ENCODE peak calls at places on chromosomes 13 and 19, in ten cellular contexts. One of them, this sample, is unnamed.

GRCh38 chr19:35851213-35852028 is 883 bp downstream of the NPHS1 start:
- DNase-seq in activated T-helper 1 cell treated with Interleukin-2 at 50 U/mL for 16 hours: no peak
- DNase-seq in GM10248: no peak
- DNase-seq in skeletal muscle cell: no peak
- DNase-seq in GM03348: no peak
- DNase-seq in stimulated activated CD8-positive, alpha-beta memory T cell treated with anti-CD3 and anti-CD28 coated beads, Interleukin-7, amount 100 ng/mL, for 4 hours: no peak
- DNase-seq in smooth muscle cell of the brain vasculature: no peak
- DNase-seq in NCI-H510A treated with DMSO at 0.1 percent for 48 hours: peak; percentile 4
- DNase-seq in COR-L47: no peak
- DNase-seq in spleen: no peak
- DNase-seq in this sample: peak; percentile 78

GRCh38 chr13:95349267-95349666 is 48.0 kb upstream of the ABCC4 start:
- DNase-seq in activated T-helper 1 cell treated with Interleukin-2 at 50 U/mL for 16 hours: no peak
- DNase-seq in GM10248: no peak
- DNase-seq in skeletal muscle cell: no peak
- DNase-seq in GM03348: no peak
- DNase-seq in stimulated activated CD8-positive, alpha-beta memory T cell treated with anti-CD3 and anti-CD28 coated beads, Interleukin-7, amount 100 ng/mL, for 4 hours: no peak
- DNase-seq in smooth muscle cell of the brain vasculature: no peak
- DNase-seq in NCI-H510A treated with DMSO at 0.1 percent for 48 hours: no peak
- DNase-seq in COR-L47: no peak
- DNase-seq in spleen: no peak
- DNase-seq in this sample: no peak

GRCh38 chr19:18141031-18141430 is 11.9 kb upstream of the PIK3R2 start:
- DNase-seq in activated T-helper 1 cell treated with Interleukin-2 at 50 U/mL for 16 hours: no peak
- DNase-seq in GM10248: no peak
- DNase-seq in skeletal muscle cell: no peak
- DNase-seq in GM03348: no peak
- DNase-seq in stimulated activated CD8-positive, alpha-beta memory T cell treated with anti-CD3 and anti-CD28 coated beads, Interleukin-7, amount 100 ng/mL, for 4 hours: no peak
- DNase-seq in smooth muscle cell of the brain vasculature: no peak
- DNase-seq in NCI-H510A treated with DMSO at 0.1 percent for 48 hours: no peak
- DNase-seq in COR-L47: no peak
- DNase-seq in spleen: no peak
- DNase-seq in this sample: no peak

GRCh38 chr19:34351382-34351802 is 13.6 kb upstream of the GPI start:
- DNase-seq in activated T-helper 1 cell treated with Interleukin-2 at 50 U/mL for 16 hours: no peak
- DNase-seq in GM10248: no peak
- DNase-seq in skeletal muscle cell: no peak
- DNase-seq in GM03348: no peak
- DNase-seq in stimulated activated CD8-positive, alpha-beta memory T cell treated with anti-CD3 and anti-CD28 coated beads, Interleukin-7, amount 100 ng/mL, for 4 hours: no peak
- DNase-seq in smooth muscle cell of the brain vasculature: no peak
- DNase-seq in NCI-H510A treated with DMSO at 0.1 percent for 48 hours: no peak
- DNase-seq in COR-L47: peak; percentile 77
- DNase-seq in spleen: no peak
- DNase-seq in this sample: no peak

GRCh38 chr13:94073006-94073744 is 406.3 kb downstream of the DCT start:
- DNase-seq in activated T-helper 1 cell treated with Interleukin-2 at 50 U/mL for 16 hours: no peak
- DNase-seq in GM10248: no peak
- DNase-seq in skeletal muscle cell: peak; percentile 78
- DNase-seq in GM03348: peak; percentile 73
- DNase-seq in stimulated activated CD8-positive, alpha-beta memory T cell treated with anti-CD3 and anti-CD28 coated beads, Interleukin-7, amount 100 ng/mL, for 4 hours: no peak
- DNase-seq in smooth muscle cell of the brain vasculature: no peak
- DNase-seq in NCI-H510A treated with DMSO at 0.1 percent for 48 hours: peak; percentile 50
- DNase-seq in COR-L47: no peak
- DNase-seq in spleen: no peak
- DNase-seq in this sample: no peak

GRCh38 chr19:36605839-36606478 is 846 bp downstream of the ZNF382 start:
- DNase-seq in activated T-helper 1 cell treated with Interleukin-2 at 50 U/mL for 16 hours: no peak
- DNase-seq in GM10248: peak; percentile 43
- DNase-seq in skeletal muscle cell: no peak
- DNase-seq in GM03348: no peak
- DNase-seq in stimulated activated CD8-positive, alpha-beta memory T cell treated with anti-CD3 and anti-CD28 coated beads, Interleukin-7, amount 100 ng/mL, for 4 hours: no peak
- DNase-seq in smooth muscle cell of the brain vasculature: no peak
- DNase-seq in NCI-H510A treated with DMSO at 0.1 percent for 48 hours: no peak
- DNase-seq in COR-L47: no peak
- DNase-seq in spleen: no peak
- DNase-seq in this sample: no peak

GRCh38 chr19:40663712-40664692 is 26.4 kb downstream of the NUMBL start:
- DNase-seq in activated T-helper 1 cell treated with Interleukin-2 at 50 U/mL for 16 hours: no peak
- DNase-seq in GM10248: peak; percentile 42
- DNase-seq in skeletal muscle cell: no peak
- DNase-seq in GM03348: peak; percentile 48
- DNase-seq in stimulated activated CD8-positive, alpha-beta memory T cell treated with anti-CD3 and anti-CD28 coated beads, Interleukin-7, amount 100 ng/mL, for 4 hours: no peak
- DNase-seq in smooth muscle cell of the brain vasculature: no peak
- DNase-seq in NCI-H510A treated with DMSO at 0.1 percent for 48 hours: no peak
- DNase-seq in COR-L47: no peak
- DNase-seq in spleen: peak; percentile 70
- DNase-seq in this sample: no peak

GRCh38 chr19:30880551-30880950 is 468.7 kb downstream of the TSHZ3 start:
- DNase-seq in activated T-helper 1 cell treated with Interleukin-2 at 50 U/mL for 16 hours: no peak
- DNase-seq in GM10248: no peak
- DNase-seq in skeletal muscle cell: no peak
- DNase-seq in GM03348: no peak
- DNase-seq in stimulated activated CD8-positive, alpha-beta memory T cell treated with anti-CD3 and anti-CD28 coated beads, Interleukin-7, amount 100 ng/mL, for 4 hours: no peak
- DNase-seq in smooth muscle cell of the brain vasculature: no peak
- DNase-seq in NCI-H510A treated with DMSO at 0.1 percent for 48 hours: no peak
- DNase-seq in COR-L47: no peak
- DNase-seq in spleen: no peak
- DNase-seq in this sample: no peak

GRCh38 chr13:40469581-40470282 is 196.7 kb downstream of the FOXO1 start:
- DNase-seq in activated T-helper 1 cell treated with Interleukin-2 at 50 U/mL for 16 hours: no peak
- DNase-seq in GM10248: no peak
- DNase-seq in skeletal muscle cell: no peak
- DNase-seq in GM03348: no peak
- DNase-seq in stimulated activated CD8-positive, alpha-beta memory T cell treated with anti-CD3 and anti-CD28 coated beads, Interleukin-7, amount 100 ng/mL, for 4 hours: no peak
- DNase-seq in smooth muscle cell of the brain vasculature: no peak
- DNase-seq in NCI-H510A treated with DMSO at 0.1 percent for 48 hours: no peak
- DNase-seq in COR-L47: no peak
- DNase-seq in spleen: no peak
- DNase-seq in this sample: no peak

GRCh38 chr13:102286326-102286725 is 115.5 kb downstream of the FGF14 start:
- DNase-seq in activated T-helper 1 cell treated with Interleukin-2 at 50 U/mL for 16 hours: no peak
- DNase-seq in GM10248: no peak
- DNase-seq in skeletal muscle cell: peak; percentile 94
- DNase-seq in GM03348: peak; percentile 9
- DNase-seq in stimulated activated CD8-positive, alpha-beta memory T cell treated with anti-CD3 and anti-CD28 coated beads, Interleukin-7, amount 100 ng/mL, for 4 hours: no peak
- DNase-seq in smooth muscle cell of the brain vasculature: no peak
- DNase-seq in NCI-H510A treated with DMSO at 0.1 percent for 48 hours: no peak
- DNase-seq in COR-L47: no peak
- DNase-seq in spleen: no peak
- DNase-seq in this sample: no peak

GRCh38 chr13:104534847-104535246 is 1468.6 kb upstream of the SLC10A2 start:
- DNase-seq in activated T-helper 1 cell treated with Interleukin-2 at 50 U/mL for 16 hours: no peak
- DNase-seq in GM10248: no peak
- DNase-seq in skeletal muscle cell: no peak
- DNase-seq in GM03348: no peak
- DNase-seq in stimulated activated CD8-positive, alpha-beta memory T cell treated with anti-CD3 and anti-CD28 coated beads, Interleukin-7, amount 100 ng/mL, for 4 hours: no peak
- DNase-seq in smooth muscle cell of the brain vasculature: no peak
- DNase-seq in NCI-H510A treated with DMSO at 0.1 percent for 48 hours: no peak
- DNase-seq in COR-L47: no peak
- DNase-seq in spleen: no peak
- DNase-seq in this sample: no peak

GRCh38 chr13:24905242-24905641 is 141.3 kb downstream of the RNF17 start:
- DNase-seq in activated T-helper 1 cell treated with Interleukin-2 at 50 U/mL for 16 hours: no peak
- DNase-seq in GM10248: no peak
- DNase-seq in skeletal muscle cell: no peak
- DNase-seq in GM03348: peak; percentile 23
- DNase-seq in stimulated activated CD8-positive, alpha-beta memory T cell treated with anti-CD3 and anti-CD28 coated beads, Interleukin-7, amount 100 ng/mL, for 4 hours: no peak
- DNase-seq in smooth muscle cell of the brain vasculature: no peak
- DNase-seq in NCI-H510A treated with DMSO at 0.1 percent for 48 hours: no peak
- DNase-seq in COR-L47: no peak
- DNase-seq in spleen: no peak
- DNase-seq in this sample: no peak

GRCh38 chr19:44990966-44991365 is 10.3 kb upstream of the RELB start:
- DNase-seq in activated T-helper 1 cell treated with Interleukin-2 at 50 U/mL for 16 hours: no peak
- DNase-seq in GM10248: no peak
- DNase-seq in skeletal muscle cell: no peak
- DNase-seq in GM03348: no peak
- DNase-seq in stimulated activated CD8-positive, alpha-beta memory T cell treated with anti-CD3 and anti-CD28 coated beads, Interleukin-7, amount 100 ng/mL, for 4 hours: no peak
- DNase-seq in smooth muscle cell of the brain vasculature: no peak
- DNase-seq in NCI-H510A treated with DMSO at 0.1 percent for 48 hours: no peak
- DNase-seq in COR-L47: no peak
- DNase-seq in spleen: no peak
- DNase-seq in this sample: no peak

GRCh38 chr19:49294401-49294800 is 30.6 kb downstream of the SLC6A16 start:
- DNase-seq in activated T-helper 1 cell treated with Interleukin-2 at 50 U/mL for 16 hours: no peak
- DNase-seq in GM10248: no peak
- DNase-seq in skeletal muscle cell: no peak
- DNase-seq in GM03348: no peak
- DNase-seq in stimulated activated CD8-positive, alpha-beta memory T cell treated with anti-CD3 and anti-CD28 coated beads, Interleukin-7, amount 100 ng/mL, for 4 hours: no peak
- DNase-seq in smooth muscle cell of the brain vasculature: no peak
- DNase-seq in NCI-H510A treated with DMSO at 0.1 percent for 48 hours: no peak
- DNase-seq in COR-L47: no peak
- DNase-seq in spleen: no peak
- DNase-seq in this sample: no peak

GRCh38 chr13:99228737-99229691 is 28.4 kb downstream of the UBAC2 start:
- DNase-seq in activated T-helper 1 cell treated with Interleukin-2 at 50 U/mL for 16 hours: no peak
- DNase-seq in GM10248: peak; percentile 72
- DNase-seq in skeletal muscle cell: peak; percentile 7
- DNase-seq in GM03348: peak; percentile 80
- DNase-seq in stimulated activated CD8-positive, alpha-beta memory T cell treated with anti-CD3 and anti-CD28 coated beads, Interleukin-7, amount 100 ng/mL, for 4 hours: no peak
- DNase-seq in smooth muscle cell of the brain vasculature: no peak
- DNase-seq in NCI-H510A treated with DMSO at 0.1 percent for 48 hours: no peak
- DNase-seq in COR-L47: no peak
- DNase-seq in spleen: no peak
- DNase-seq in this sample: no peak

GRCh38 chr13:67099494-67099893 is 130.6 kb downstream of the PCDH9 start:
- DNase-seq in activated T-helper 1 cell treated with Interleukin-2 at 50 U/mL for 16 hours: no peak
- DNase-seq in GM10248: no peak
- DNase-seq in skeletal muscle cell: no peak
- DNase-seq in GM03348: no peak
- DNase-seq in stimulated activated CD8-positive, alpha-beta memory T cell treated with anti-CD3 and anti-CD28 coated beads, Interleukin-7, amount 100 ng/mL, for 4 hours: no peak
- DNase-seq in smooth muscle cell of the brain vasculature: no peak
- DNase-seq in NCI-H510A treated with DMSO at 0.1 percent for 48 hours: no peak
- DNase-seq in COR-L47: no peak
- DNase-seq in spleen: no peak
- DNase-seq in this sample: no peak

GRCh38 chr13:36480726-36481485 is 48.6 kb downstream of the CCNA1 start:
- DNase-seq in activated T-helper 1 cell treated with Interleukin-2 at 50 U/mL for 16 hours: no peak
- DNase-seq in GM10248: no peak
- DNase-seq in skeletal muscle cell: no peak
- DNase-seq in GM03348: no peak
- DNase-seq in stimulated activated CD8-positive, alpha-beta memory T cell treated with anti-CD3 and anti-CD28 coated beads, Interleukin-7, amount 100 ng/mL, for 4 hours: no peak
- DNase-seq in smooth muscle cell of the brain vasculature: no peak
- DNase-seq in NCI-H510A treated with DMSO at 0.1 percent for 48 hours: no peak
- DNase-seq in COR-L47: no peak
- DNase-seq in spleen: no peak
- DNase-seq in this sample: no peak

GRCh38 chr13:112916296-112916695 is 52.7 kb upstream of the MCF2L start:
- DNase-seq in activated T-helper 1 cell treated with Interleukin-2 at 50 U/mL for 16 hours: no peak
- DNase-seq in GM10248: no peak
- DNase-seq in skeletal muscle cell: no peak
- DNase-seq in GM03348: no peak
- DNase-seq in stimulated activated CD8-positive, alpha-beta memory T cell treated with anti-CD3 and anti-CD28 coated beads, Interleukin-7, amount 100 ng/mL, for 4 hours: no peak
- DNase-seq in smooth muscle cell of the brain vasculature: no peak
- DNase-seq in NCI-H510A treated with DMSO at 0.1 percent for 48 hours: no peak
- DNase-seq in COR-L47: no peak
- DNase-seq in spleen: no peak
- DNase-seq in this sample: no peak

GRCh38 chr13:110957181-110957884 is 42.5 kb upstream of the ANKRD10 start:
- DNase-seq in activated T-helper 1 cell treated with Interleukin-2 at 50 U/mL for 16 hours: no peak
- DNase-seq in GM10248: no peak
- DNase-seq in skeletal muscle cell: no peak
- DNase-seq in GM03348: no peak
- DNase-seq in stimulated activated CD8-positive, alpha-beta memory T cell treated with anti-CD3 and anti-CD28 coated beads, Interleukin-7, amount 100 ng/mL, for 4 hours: no peak
- DNase-seq in smooth muscle cell of the brain vasculature: no peak
- DNase-seq in NCI-H510A treated with DMSO at 0.1 percent for 48 hours: no peak
- DNase-seq in COR-L47: no peak
- DNase-seq in spleen: no peak
- DNase-seq in this sample: no peak

GRCh38 chr13:108195146-108195545 is 20.2 kb downstream of the LIG4 start:
- DNase-seq in activated T-helper 1 cell treated with Interleukin-2 at 50 U/mL for 16 hours: no peak
- DNase-seq in GM10248: no peak
- DNase-seq in skeletal muscle cell: peak; percentile 29
- DNase-seq in GM03348: no peak
- DNase-seq in stimulated activated CD8-positive, alpha-beta memory T cell treated with anti-CD3 and anti-CD28 coated beads, Interleukin-7, amount 100 ng/mL, for 4 hours: no peak
- DNase-seq in smooth muscle cell of the brain vasculature: no peak
- DNase-seq in NCI-H510A treated with DMSO at 0.1 percent for 48 hours: no peak
- DNase-seq in COR-L47: no peak
- DNase-seq in spleen: no peak
- DNase-seq in this sample: no peak

GRCh38 chr13:54210397-54211050 is 1181.9 kb downstream of the OLFM4 start:
- DNase-seq in activated T-helper 1 cell treated with Interleukin-2 at 50 U/mL for 16 hours: no peak
- DNase-seq in GM10248: no peak
- DNase-seq in skeletal muscle cell: no peak
- DNase-seq in GM03348: no peak
- DNase-seq in stimulated activated CD8-positive, alpha-beta memory T cell treated with anti-CD3 and anti-CD28 coated beads, Interleukin-7, amount 100 ng/mL, for 4 hours: no peak
- DNase-seq in smooth muscle cell of the brain vasculature: no peak
- DNase-seq in NCI-H510A treated with DMSO at 0.1 percent for 48 hours: no peak
- DNase-seq in COR-L47: no peak
- DNase-seq in spleen: no peak
- DNase-seq in this sample: no peak

GRCh38 chr13:50156140-50156539 is 140.9 kb downstream of the KCNRG start:
- DNase-seq in activated T-helper 1 cell treated with Interleukin-2 at 50 U/mL for 16 hours: no peak
- DNase-seq in GM10248: no peak
- DNase-seq in skeletal muscle cell: peak; percentile 29
- DNase-seq in GM03348: peak; percentile 72
- DNase-seq in stimulated activated CD8-positive, alpha-beta memory T cell treated with anti-CD3 and anti-CD28 coated beads, Interleukin-7, amount 100 ng/mL, for 4 hours: no peak
- DNase-seq in smooth muscle cell of the brain vasculature: no peak
- DNase-seq in NCI-H510A treated with DMSO at 0.1 percent for 48 hours: no peak
- DNase-seq in COR-L47: no peak
- DNase-seq in spleen: no peak
- DNase-seq in this sample: no peak

GRCh38 chr13:28494537-28494860 is 429 bp downstream of the FLT1 start:
- DNase-seq in activated T-helper 1 cell treated with Interleukin-2 at 50 U/mL for 16 hours: no peak
- DNase-seq in GM10248: peak; percentile 42
- DNase-seq in skeletal muscle cell: no peak
- DNase-seq in GM03348: peak; percentile 36
- DNase-seq in stimulated activated CD8-positive, alpha-beta memory T cell treated with anti-CD3 and anti-CD28 coated beads, Interleukin-7, amount 100 ng/mL, for 4 hours: no peak
- DNase-seq in smooth muscle cell of the brain vasculature: no peak
- DNase-seq in NCI-H510A treated with DMSO at 0.1 percent for 48 hours: no peak
- DNase-seq in COR-L47: no peak
- DNase-seq in spleen: no peak
- DNase-seq in this sample: peak; percentile 76

GRCh38 chr19:56476671-56477428 is at the start of gene ZNF667:
- DNase-seq in activated T-helper 1 cell treated with Interleukin-2 at 50 U/mL for 16 hours: no peak
- DNase-seq in GM10248: no peak
- DNase-seq in skeletal muscle cell: peak; percentile 16
- DNase-seq in GM03348: peak; percentile 25
- DNase-seq in stimulated activated CD8-positive, alpha-beta memory T cell treated with anti-CD3 and anti-CD28 coated beads, Interleukin-7, amount 100 ng/mL, for 4 hours: peak; percentile 45
- DNase-seq in smooth muscle cell of the brain vasculature: no peak
- DNase-seq in NCI-H510A treated with DMSO at 0.1 percent for 48 hours: no peak
- DNase-seq in COR-L47: no peak
- DNase-seq in spleen: peak; percentile 74
- DNase-seq in this sample: peak; percentile 71

GRCh38 chr19:8441725-8442544 is 2.8 kb upstream of the HNRNPM start:
- DNase-seq in activated T-helper 1 cell treated with Interleukin-2 at 50 U/mL for 16 hours: no peak
- DNase-seq in GM10248: no peak
- DNase-seq in skeletal muscle cell: no peak
- DNase-seq in GM03348: no peak
- DNase-seq in stimulated activated CD8-positive, alpha-beta memory T cell treated with anti-CD3 and anti-CD28 coated beads, Interleukin-7, amount 100 ng/mL, for 4 hours: no peak
- DNase-seq in smooth muscle cell of the brain vasculature: no peak
- DNase-seq in NCI-H510A treated with DMSO at 0.1 percent for 48 hours: no peak
- DNase-seq in COR-L47: no peak
- DNase-seq in spleen: peak; percentile 58
- DNase-seq in this sample: no peak

GRCh38 chr13:87536499-87536898 is 134.7 kb upstream of the SLITRK5 start:
- DNase-seq in activated T-helper 1 cell treated with Interleukin-2 at 50 U/mL for 16 hours: no peak
- DNase-seq in GM10248: no peak
- DNase-seq in skeletal muscle cell: no peak
- DNase-seq in GM03348: no peak
- DNase-seq in stimulated activated CD8-positive, alpha-beta memory T cell treated with anti-CD3 and anti-CD28 coated beads, Interleukin-7, amount 100 ng/mL, for 4 hours: no peak
- DNase-seq in smooth muscle cell of the brain vasculature: no peak
- DNase-seq in NCI-H510A treated with DMSO at 0.1 percent for 48 hours: no peak
- DNase-seq in COR-L47: no peak
- DNase-seq in spleen: no peak
- DNase-seq in this sample: no peak

GRCh38 chr19:17058236-17058635 is 17.0 kb downstream of the HAUS8 start:
- DNase-seq in activated T-helper 1 cell treated with Interleukin-2 at 50 U/mL for 16 hours: no peak
- DNase-seq in GM10248: no peak
- DNase-seq in skeletal muscle cell: no peak
- DNase-seq in GM03348: no peak
- DNase-seq in stimulated activated CD8-positive, alpha-beta memory T cell treated with anti-CD3 and anti-CD28 coated beads, Interleukin-7, amount 100 ng/mL, for 4 hours: no peak
- DNase-seq in smooth muscle cell of the brain vasculature: no peak
- DNase-seq in NCI-H510A treated with DMSO at 0.1 percent for 48 hours: no peak
- DNase-seq in COR-L47: no peak
- DNase-seq in spleen: no peak
- DNase-seq in this sample: no peak

GRCh38 chr19:15869109-15869555 is 28.7 kb downstream of the CYP4F2 start:
- DNase-seq in activated T-helper 1 cell treated with Interleukin-2 at 50 U/mL for 16 hours: no peak
- DNase-seq in GM10248: peak; percentile 35
- DNase-seq in skeletal muscle cell: no peak
- DNase-seq in GM03348: peak; percentile 75
- DNase-seq in stimulated activated CD8-positive, alpha-beta memory T cell treated with anti-CD3 and anti-CD28 coated beads, Interleukin-7, amount 100 ng/mL, for 4 hours: no peak
- DNase-seq in smooth muscle cell of the brain vasculature: no peak
- DNase-seq in NCI-H510A treated with DMSO at 0.1 percent for 48 hours: no peak
- DNase-seq in COR-L47: peak; percentile 5
- DNase-seq in spleen: no peak
- DNase-seq in this sample: no peak